ENCODE peak calls at places on chromosomes 4 and X, in nine cellular contexts. I is CD4-positive, alpha-beta memory T cell; P is aorta; A is CD8-positive, alpha-beta T cell; K is astrocyte; R is upper lobe of right lung; W is left ventricle myocardium inferior; V is lower lobe of right lung; X is PC-9. T is an unnamed sample.

GRCh38 chrX:115393271-115393670 is 103.8 kb downstream of the LUZP4 start:
- DNase-seq in I (no peak), P (no peak), A (no peak), K (peak; percentile 93), R (no peak), W (no peak), V (no peak), X (peak; percentile 97), T (no peak)

GRCh38 chr4:26860157-26860921 is at the start of gene STIM2:
- DNase-seq in I (peak; percentile 99), P (peak; percentile 99), A (peak; percentile 99), K (peak; percentile 88), R (peak; percentile 99), W (peak; percentile 96), V (peak; percentile 97), X (peak; percentile 84), T (peak; percentile 71)

GRCh38 chr4:40995850-40996249 is 218.5 kb downstream of the APBB2 start:
- DNase-seq in I (no peak), P (no peak), A (no peak), K (peak; percentile 83), R (no peak), W (no peak), V (no peak), X (no peak), T (no peak)

GRCh38 chr4:119690871-119691270 is 62.3 kb upstream of the PDE5A start:
- DNase-seq in I (no peak), P (no peak), A (no peak), K (no peak), R (no peak), W (no peak), V (no peak), X (peak; percentile 61), T (no peak)

GRCh38 chr4:8723222-8723980 is 130.8 kb downstream of the CPZ start:
- DNase-seq in I (no peak), P (no peak), A (no peak), K (no peak), R (peak; percentile 51), W (no peak), V (peak; percentile 20), X (no peak), T (no peak)

GRCh38 chr4:144817081-144817480 is 171.1 kb downstream of the HHIP start:
- DNase-seq in I (no peak), P (no peak), A (no peak), K (peak; percentile 54), R (no peak), W (no peak), V (no peak), X (no peak), T (no peak)

GRCh38 chrX:9785252-9785943 is 831 bp upstream of the SHROOM2 start:
- DNase-seq in I (no peak), P (no peak), A (no peak), K (no peak), R (no peak), W (no peak), V (no peak), X (no peak), T (no peak)

GRCh38 chrX:1582686-1583437 is 8.5 kb upstream of the AKAP17A start:
- DNase-seq in I (peak; percentile 64), P (no peak), A (peak; percentile 27), K (peak; percentile 18), R (no peak), W (no peak), V (no peak), X (peak; percentile 73), T (no peak)

GRCh38 chr4:183250831-183251230 is 69.2 kb downstream of the CLDN22 start:
- DNase-seq in I (no peak), P (no peak), A (no peak), K (no peak), R (no peak), W (no peak), V (no peak), X (no peak), T (no peak)

GRCh38 chrX:9598344-9598743 is 133.5 kb downstream of the TBL1X start:
- DNase-seq in I (no peak), P (no peak), A (no peak), K (no peak), R (no peak), W (no peak), V (no peak), X (no peak), T (no peak)

GRCh38 chr4:90306810-90307209 is 179.6 kb downstream of the CCSER1 start:
- DNase-seq in I (no peak), P (no peak), A (no peak), K (no peak), R (no peak), W (no peak), V (no peak), X (no peak), T (no peak)

GRCh38 chrX:148609766-148610698 is 109.6 kb downstream of the AFF2 start:
- DNase-seq in I (no peak), P (no peak), A (no peak), K (no peak), R (no peak), W (no peak), V (no peak), X (no peak), T (no peak)

GRCh38 chr4:78622253-78622979 is 70.8 kb downstream of the ANXA3 start:
- DNase-seq in I (no peak), P (no peak), A (no peak), K (peak; percentile 70), R (no peak), W (no peak), V (no peak), X (peak; percentile 51), T (no peak)

GRCh38 chr4:113355550-113356371 is 306.3 kb downstream of the ANK2 start:
- DNase-seq in I (peak; percentile 65), P (no peak), A (peak; percentile 36), K (peak; percentile 96), R (no peak), W (peak; percentile 22), V (no peak), X (peak; percentile 39), T (no peak)

GRCh38 chrX:146243071-146243470 is 425.4 kb downstream of the SLITRK2 start:
- DNase-seq in I (no peak), P (no peak), A (no peak), K (no peak), R (no peak), W (no peak), V (no peak), X (no peak), T (no peak)

GRCh38 chr4:139020384-139020783 is 4.8 kb downstream of the NOCT start:
- DNase-seq in I (no peak), P (no peak), A (no peak), K (no peak), R (no peak), W (no peak), V (no peak), X (no peak), T (no peak)

GRCh38 chr4:159496248-159496647 is 393.4 kb downstream of the RAPGEF2 start:
- DNase-seq in I (no peak), P (no peak), A (no peak), K (no peak), R (no peak), W (no peak), V (no peak), X (no peak), T (no peak)

GRCh38 chrX:42484233-42484632 is 293.7 kb downstream of the PPP1R2C start:
- DNase-seq in I (no peak), P (no peak), A (no peak), K (no peak), R (no peak), W (no peak), V (no peak), X (no peak), T (no peak)

GRCh38 chrX:42490111-42490510 is 287.9 kb downstream of the PPP1R2C start:
- DNase-seq in I (no peak), P (no peak), A (no peak), K (no peak), R (no peak), W (no peak), V (no peak), X (no peak), T (no peak)

GRCh38 chrX:42491145-42491907 is 286.6 kb downstream of the PPP1R2C start:
- DNase-seq in I (no peak), P (no peak), A (no peak), K (no peak), R (no peak), W (no peak), V (no peak), X (no peak), T (no peak)

DNA sequence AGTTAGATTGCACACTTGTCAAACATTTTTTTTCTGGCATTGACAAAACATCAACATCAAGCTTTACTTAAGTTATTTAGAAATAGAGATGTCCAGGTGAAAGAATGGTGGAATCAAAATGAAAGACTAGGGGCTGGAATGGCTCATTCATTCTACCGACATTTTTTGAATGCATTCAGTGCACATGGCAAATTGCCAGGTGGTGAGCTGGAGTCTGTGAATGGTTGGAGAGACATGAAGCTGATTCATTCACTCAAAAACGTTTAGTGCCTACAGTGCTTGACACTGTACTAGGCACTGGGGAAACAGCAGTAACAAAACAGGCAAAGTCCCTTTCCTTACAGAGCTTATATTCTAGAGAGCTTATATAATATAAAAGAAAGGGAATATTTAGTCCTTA is 292.3 kb downstream of the PPP1R2C start:
- DNase-seq in I (no peak), P (no peak), A (no peak), K (peak; percentile 21), R (no peak), W (no peak), V (no peak), X (no peak), T (no peak)
- H3K27me3 ChIP-seq in I (no peaks in the 10 kb centered on the region), P (no peaks in the 10 kb centered on the region), A (no peaks in the 10 kb centered on the region), K (no peaks in the 10 kb centered on the region), R (no peaks in the 10 kb centered on the region), W (no peaks in the 10 kb centered on the region), V (no peaks in the 10 kb centered on the region), X (no peaks in the 10 kb centered on the region), T (no peaks in the 10 kb centered on the region)

GRCh38 chrX:45801554-45801953 is 600.9 kb upstream of the DIPK2B start:
- DNase-seq in I (peak; percentile 51), P (no peak), A (no peak), K (no peak), R (no peak), W (no peak), V (no peak), X (no peak), T (no peak)
- H3K4me3 ChIP-seq in I (no peak overlapping the region), P (no peak overlapping the region), A (no peak overlapping the region), K (peak overlapping the region; percentile 40), R (no peak overlapping the region), W (no peak overlapping the region), V (no peak overlapping the region), X (no peak overlapping the region), T (no peak overlapping the region)

GRCh38 chr4:121069419-121069818 is 2.9 kb downstream of the NDNF start:
- DNase-seq in I (no peak), P (no peak), A (no peak), K (no peak), R (no peak), W (no peak), V (no peak), X (no peak), T (no peak)
- H3K27me3 ChIP-seq in I (peaks cover 37% of the 10 kb centered on the region), P (no peaks in the 10 kb centered on the region), A (peaks cover 17% of the 10 kb centered on the region), K (peaks cover 19% of the 10 kb centered on the region), R (peaks cover 15% of the 10 kb centered on the region), W (peaks cover 11% of the 10 kb centered on the region), V (peaks cover 19% of the 10 kb centered on the region), X (peaks cover 12% of the 10 kb centered on the region), T (no peaks in the 10 kb centered on the region)

DNA sequence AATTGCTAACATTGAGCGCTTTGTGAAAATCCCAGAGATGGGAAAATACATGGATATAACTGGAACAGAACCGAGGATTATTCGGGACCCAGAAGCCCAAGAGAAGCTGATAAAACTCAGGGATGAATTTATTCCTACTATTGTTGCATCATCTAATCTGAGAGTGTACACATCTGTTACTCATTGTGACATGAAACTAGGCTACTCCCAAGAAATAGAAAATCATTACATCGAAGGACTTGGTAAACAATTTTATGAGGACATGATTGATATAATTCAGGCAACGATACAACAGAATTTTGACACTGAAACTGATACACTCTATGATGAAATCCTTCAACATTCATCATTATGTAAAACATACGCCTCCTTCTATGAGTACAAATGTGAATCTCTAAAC is 194.3 kb downstream of the NWD2 start:
- DNase-seq in I (no peak), P (no peak), A (no peak), K (no peak), R (no peak), W (no peak), V (no peak), X (peak; percentile 59), T (no peak)
- H3K4me3 ChIP-seq in I (no peak overlapping the region), P (no peak overlapping the region), A (no peak overlapping the region), K (no peak overlapping the region), R (no peak overlapping the region), W (no peak overlapping the region), V (no peak overlapping the region), X (no peak overlapping the region), T (no peak overlapping the region)